ENCODE peak calls at places on chromosomes 6 and 20, in seven cellular contexts. W, U, V, T, O, Q and M are unnamed samples. For H3K4me1, the result is how much of the 10 kb centered on the place peaks cover.

GRCh38 chr6:22964334-22964733 is 395.0 kb downstream of the HDGFL1 start:
- DNase-seq in V (no peak), U (no peak), T (no peak), O (no peak), W (no peak), Q (no peak), M (no peak)

GRCh38 chr6:1679691-1680068 is 70.0 kb downstream of the FOXC1 start:
- DNase-seq in W (no peak), T (no peak), V (no peak), U (no peak), Q (no peak), O (no peak), M (peak)

GRCh38 chr6:129921169-129921817 is 60.2 kb upstream of the TMEM244 start:
- DNase-seq in T (no peak), V (no peak), W (no peak), O (no peak), Q (no peak), U (no peak), M (no peak)

GRCh38 chr6:44219053-44219814 is 2.5 kb downstream of the MYMX start:
- DNase-seq in O (peak), T (peak), W (peak), Q (peak), U (peak), V (peak), M (peak)

GRCh38 chr6:20575125-20575524 is 40.9 kb downstream of the CDKAL1 start:
- DNase-seq in V (peak), Q (no peak), T (no peak), W (no peak), U (no peak), O (no peak), M (no peak)

GRCh38 chr6:71420693-71421328 is 132.2 kb downstream of the OGFRL1 start:
- DNase-seq in W (peak), U (peak), V (peak), T (peak), O (peak), Q (peak), M (peak)

GRCh38 chr6:4803343-4803744 is 27.1 kb downstream of the CDYL start:
- DNase-seq in W (no peak), U (no peak), V (no peak), T (no peak), Q (no peak), O (no peak), M (no peak)

GRCh38 chr20:22374066-22374465 is 210.3 kb downstream of the FOXA2 start:
- DNase-seq in Q (no peak), T (no peak), O (no peak), V (no peak), W (no peak), U (no peak), M (no peak)

GRCh38 chr6:16759181-16759645 is 2.0 kb downstream of the ATXN1 start:
- DNase-seq in Q (no peak), O (no peak), U (no peak), W (no peak), V (no peak), T (no peak), M (no peak)

GRCh38 chr20:4244700-4245485 is 229.5 kb upstream of the RNF24 start:
- DNase-seq in U (no peak), O (peak), W (no peak), V (peak), Q (no peak), T (peak), M (no peak)

GRCh38 chr6:114312931-114313330 is 29.9 kb downstream of the HS3ST5 start:
- DNase-seq in W (no peak), O (no peak), T (no peak), U (no peak), Q (no peak), V (no peak), M (no peak)

GRCh38 chr6:149231786-149232185 is 85.7 kb upstream of the TAB2 start:
- DNase-seq in T (no peak), V (no peak), Q (peak), O (no peak), W (no peak), U (no peak), M (no peak)

GRCh38 chr6:151998784-151999183 is 191.3 kb downstream of the ESR1 start:
- DNase-seq in T (no peak), Q (no peak), U (no peak), O (no peak), W (no peak), V (no peak), M (no peak)

GRCh38 chr6:41813469-41813868 is 26.0 kb downstream of the TOMM6 start:
- DNase-seq in U (no peak), W (no peak), Q (no peak), V (no peak), T (no peak), O (no peak), M (no peak)

GRCh38 chr20:10553326-10553984 is 118.3 kb downstream of the SLX4IP start:
- DNase-seq in U (no peak), T (peak), W (peak), Q (peak), O (peak), V (peak), M (peak)

GRCh38 chr20:45953672-45954071 is 18.3 kb downstream of the ZNF335 start:
- DNase-seq in O (no peak), T (no peak), V (no peak), U (peak), W (peak), Q (no peak), M (no peak)

GRCh38 chr20:45950330-45950646 is 15.8 kb downstream of the PCIF1 start:
- DNase-seq in U (no peak), O (no peak), W (no peak), Q (no peak), V (no peak), T (no peak), M (no peak)

GRCh38 chr20:45951925-45952834 is 17.7 kb downstream of the PCIF1 start:
- DNase-seq in O (no peak), V (no peak), T (no peak), W (no peak), U (no peak), Q (no peak), M (no peak)

GRCh38 chr20:45951474-45951873 is 17.0 kb downstream of the PCIF1 start:
- DNase-seq in U (no peak), Q (no peak), W (no peak), O (no peak), V (no peak), T (no peak), M (no peak)

GRCh38 chr20:45952861-45953260 is 18.4 kb downstream of the PCIF1 start:
- DNase-seq in Q (no peak), V (no peak), U (peak), W (no peak), O (no peak), T (no peak), M (no peak)
- TF ChIP-seq POLR2A in Q (no peak), V (no peak), U (no peak), W (no peak), O (no peak), T (no peak), M (no peak)

GRCh38 chr6:109008951-109009760 is 85.5 kb downstream of the SESN1 start:
- DNase-seq in U (peak), V (peak), W (peak), Q (peak), T (peak), O (peak), M (peak)
- TF ChIP-seq CTCF in U (peak), V (peak), W (peak), Q (no peak), T (no peak), O (peak), M (peak)

GRCh38 chr6:156878688-156879087 is 101.5 kb downstream of the ARID1B start:
- DNase-seq in U (no peak), Q (no peak), W (no peak), T (no peak), V (no peak), O (no peak), M (no peak)
- H3K4me1 ChIP-seq in U (under half), Q (under half), W (under half), T (under half), V (half or more), O (under half), M (under half)

GRCh38 chr20:45945678-45946148 is 11.2 kb downstream of the PCIF1 start:
- DNase-seq in O (no peak), T (no peak), V (peak), Q (peak), W (no peak), U (no peak), M (no peak)
- TF ChIP-seq POLR2A in O (no peak), T (no peak), V (no peak), Q (no peak), W (no peak), U (no peak), M (no peak)